ENCODE peak calls at places on chromosomes 12 and 14, in five cellular contexts. N is BE2C, V is Caco-2, I is breast epithelium, H is Panc1. R is an unnamed sample.

GRCh38 chr14:75875958-75876357 is 105.8 kb downstream of the TGFB3 start:
- DNase-seq in N (no peak), V (no peak), I (no peak), H (no peak), R (no peak)

GRCh38 chr12:1993341-1993740 is 10.9 kb downstream of the DCP1B start:
- DNase-seq in N (no peak), V (no peak), I (no peak), H (peak; percentile 70), R (peak; percentile 92)

GRCh38 chr14:88422919-88423318 is 37.5 kb downstream of the SPATA7 start:
- DNase-seq in N (no peak), V (no peak), I (no peak), H (peak; percentile 2), R (peak; percentile 94)

GRCh38 chr12:111387747-111388365 is 17.9 kb upstream of the SH2B3 start:
- DNase-seq in N (no peak), V (no peak), I (no peak), H (no peak), R (no peak)

GRCh38 chr12:124532331-124532750 is 35.1 kb downstream of the NCOR2 start:
- DNase-seq in N (peak; percentile 62), V (no peak), I (no peak), H (no peak), R (no peak)

GRCh38 chr12:108856428-108857157 is 790 bp downstream of the SSH1 start:
- DNase-seq in N (peak; percentile 60), V (no peak), I (peak; percentile 60), H (no peak), R (peak; percentile 92)

GRCh38 chr12:109827566-109828550 is 5.3 kb downstream of the TRPV4 start:
- DNase-seq in N (no peak), V (no peak), I (no peak), H (no peak), R (no peak)

GRCh38 chr14:102891111-102891510 is 31.4 kb upstream of the AMN start:
- DNase-seq in N (no peak), V (no peak), I (no peak), H (no peak), R (no peak)

GRCh38 chr12:80187660-80188090 is 88.3 kb downstream of the OTOGL start:
- DNase-seq in N (no peak), V (no peak), I (no peak), H (no peak), R (peak; percentile 41)
- H3K4me1 ChIP-seq in N (peaks cover 3% of the 10 kb centered on the region), V (no peaks in the 10 kb centered on the region), I (no peaks in the 10 kb centered on the region), H (no peaks in the 10 kb centered on the region), R (peaks cover 56% of the 10 kb centered on the region)

GRCh38 chr12:96386794-96387193 is 13.4 kb downstream of the CDK17 start:
- DNase-seq in N (no peak), V (no peak), I (no peak), H (no peak), R (no peak)

GRCh38 chr12:96383991-96384390 is 16.2 kb downstream of the CDK17 start:
- DNase-seq in N (no peak), V (no peak), I (no peak), H (no peak), R (peak; percentile 65)

GRCh38 chr12:96387981-96388380 is 12.3 kb downstream of the CDK17 start:
- DNase-seq in N (no peak), V (no peak), I (no peak), H (no peak), R (no peak)

GRCh38 chr12:96378319-96378718 is 21.9 kb downstream of the CDK17 start:
- DNase-seq in N (no peak), V (no peak), I (no peak), H (no peak), R (no peak)

GRCh38 chr12:96383371-96383770 is 16.9 kb downstream of the CDK17 start:
- DNase-seq in N (no peak), V (no peak), I (no peak), H (no peak), R (no peak)
- H3K4me1 ChIP-seq in N (no peaks in the 10 kb centered on the region), V (no peaks in the 10 kb centered on the region), I (no peaks in the 10 kb centered on the region), H (no peaks in the 10 kb centered on the region), R (peaks cover 33% of the 10 kb centered on the region)

GRCh38 chr14:51901475-51902024 is 41.1 kb downstream of the GNG2 start:
- DNase-seq in N (no peak), V (no peak), I (no peak), H (no peak), R (no peak)
- H3K4me1 ChIP-seq in N (peaks cover 6% of the 10 kb centered on the region), V (no peaks in the 10 kb centered on the region), I (no peaks in the 10 kb centered on the region), H (no peaks in the 10 kb centered on the region), R (peaks cover 14% of the 10 kb centered on the region)

GRCh38 chr14:39043352-39043943 is 59.6 kb downstream of the SEC23A start:
- DNase-seq in N (no peak), V (no peak), I (no peak), H (no peak), R (no peak)
- H3K4me1 ChIP-seq in N (no peaks in the 10 kb centered on the region), V (no peaks in the 10 kb centered on the region), I (no peaks in the 10 kb centered on the region), H (no peaks in the 10 kb centered on the region), R (no peaks in the 10 kb centered on the region)

R was measured in GM23248.